ENCODE peak calls at places on chromosomes 2 and 18, in seven cellular contexts. Q is brain microvascular endothelial cell, B is IMR-90, O is suprapubic skin, U is aorta, E is GM23338, S is upper lobe of right lung. W is an unnamed sample.

GRCh38 chr2:45585267-45585861 is 25.7 kb downstream of the SRBD1 start:
- DNase-seq in E (peak), B (peak), S (no peak), Q (peak), O (no peak), U (no peak), W (peak)

GRCh38 chr18:58354791-58355190 is 274.1 kb downstream of the ALPK2 start:
- DNase-seq in E (peak), B (no peak), U (no peak), Q (no peak), O (no peak), S (no peak), W (no peak)

GRCh38 chr18:79092869-79093268 is 23.7 kb downstream of the ATP9B start:
- DNase-seq in S (no peak), U (no peak), Q (no peak), E (no peak), B (no peak), O (no peak), W (no peak)

GRCh38 chr2:147096671-147097070 is 748.2 kb upstream of the ACVR2A start:
- DNase-seq in E (no peak), S (no peak), B (no peak), O (no peak), U (no peak), Q (no peak), W (no peak)

GRCh38 chr18:5295981-5296705 is 617 bp upstream of the ZBTB14 start:
- DNase-seq in S (peak), O (peak), B (peak), U (peak), E (peak), Q (peak), W (peak)

GRCh38 chr2:219737270-219737691 is 109.9 kb downstream of the SLC4A3 start:
- DNase-seq in O (no peak), Q (peak), E (peak), S (no peak), U (no peak), B (peak), W (no peak)

GRCh38 chr2:165469417-165469816 is at the start of gene CSRNP3:
- DNase-seq in E (peak), U (no peak), B (peak), S (no peak), Q (peak), O (no peak), W (no peak)

GRCh38 chr18:44180683-44181082 is 500.0 kb upstream of the SETBP1 start:
- DNase-seq in U (no peak), O (no peak), Q (peak), B (peak), S (no peak), E (no peak), W (no peak)

GRCh38 chr2:214320211-214320610 is 90.6 kb upstream of the VWC2L start:
- DNase-seq in O (no peak), U (no peak), S (no peak), Q (no peak), B (no peak), E (no peak), W (no peak)

GRCh38 chr18:12659904-12660605 is 2.1 kb upstream of the SPIRE1 start:
- DNase-seq in E (peak), Q (peak), S (no peak), B (peak), U (no peak), O (no peak), W (peak)

GRCh38 chr2:218023636-218024035 is 20.8 kb upstream of the TNS1 start:
- DNase-seq in U (peak), S (peak), B (no peak), Q (no peak), O (peak), E (no peak), W (no peak)

GRCh38 chr2:28593356-28593755 is 97.5 kb downstream of the PLB1 start:
- DNase-seq in O (no peak), S (peak), B (no peak), Q (no peak), E (no peak), U (peak), W (no peak)

GRCh38 chr2:131104487-131105155 is 515 bp upstream of the PLEKHB2 start:
- DNase-seq in S (peak), E (peak), Q (peak), U (no peak), B (peak), O (peak), W (peak)

GRCh38 chr2:2662037-2662846 is 331.2 kb upstream of the MYT1L start:
- DNase-seq in U (no peak), E (no peak), B (peak), O (no peak), S (no peak), Q (no peak), W (no peak)

GRCh38 chr2:61834893-61835292 is 19.0 kb downstream of the FAM161A start:
- DNase-seq in U (no peak), Q (no peak), E (no peak), S (no peak), O (no peak), B (peak), W (no peak)

GRCh38 chr2:58973831-58974281 is 732.7 kb upstream of the FANCL start:
- DNase-seq in U (no peak), B (no peak), O (no peak), S (no peak), Q (no peak), E (peak), W (no peak)

GRCh38 chr2:201852462-201852861 is 46.1 kb downstream of the CDK15 start:
- DNase-seq in S (no peak), B (no peak), U (no peak), O (no peak), E (no peak), Q (no peak), W (no peak)

GRCh38 chr18:58942486-58942885 is 77.8 kb downstream of the ZNF532 start:
- DNase-seq in U (no peak), E (no peak), B (no peak), O (no peak), Q (no peak), S (no peak), W (no peak)

GRCh38 chr2:128894896-128895295 is 576.2 kb upstream of the HS6ST1 start:
- DNase-seq in S (no peak), Q (no peak), E (no peak), U (no peak), O (no peak), B (no peak), W (no peak)

GRCh38 chr2:655626-656025 is 21.6 kb downstream of the TMEM18 start:
- DNase-seq in U (no peak), E (no peak), S (no peak), B (peak), O (peak), Q (peak), W (no peak)

GRCh38 chr2:16189019-16189850 is 248.9 kb downstream of the MYCN start:
- DNase-seq in U (no peak), Q (no peak), O (no peak), S (no peak), E (no peak), B (no peak), W (no peak)

GRCh38 chr18:12076424-12077140 is 17.1 kb upstream of the ANKRD62 start:
- DNase-seq in U (peak), S (peak), Q (no peak), E (peak), O (no peak), B (peak), W (no peak)

GRCh38 chr2:48170281-48170680 is 264.0 kb upstream of the FBXO11 start:
- DNase-seq in B (peak), U (no peak), Q (no peak), S (no peak), O (no peak), E (no peak), W (no peak)

GRCh38 chr2:134460583-134460998 is 206.7 kb downstream of the MGAT5 start:
- DNase-seq in Q (peak), U (no peak), S (peak), O (peak), B (peak), E (peak), W (no peak)

GRCh38 chr2:48852938-48853337 is 97.4 kb upstream of the LHCGR start:
- DNase-seq in S (no peak), E (no peak), O (no peak), U (no peak), B (peak), Q (no peak), W (no peak)

GRCh38 chr18:48300463-48300961 is 108.7 kb downstream of the ZBTB7C start:
- DNase-seq in E (peak), B (no peak), Q (no peak), S (peak), O (peak), U (peak), W (no peak)

GRCh38 chr2:64319930-64320329 is 134.0 kb upstream of the LGALSL start:
- DNase-seq in B (no peak), Q (no peak), E (no peak), S (no peak), O (no peak), U (no peak), W (no peak)
- H3K4me3 ChIP-seq in B (no peak), Q (no peak), E (no peak), S (no peak), O (no peak), U (no peak), W (no peak)

GRCh38 chr2:166518634-166519390 is 24.8 kb upstream of the SCN7A start:
- DNase-seq in U (no peak), Q (no peak), B (peak), S (no peak), E (no peak), O (no peak), W (no peak)
- H3K27ac ChIP-seq in U (no peak), Q (no peak), B (no peak), S (no peak), E (no peak), O (no peak), W (no peak)

GRCh38 chr2:30448308-30448707 is 1.3 kb downstream of the LCLAT1 start:
- DNase-seq in O (no peak), E (no peak), B (no peak), Q (no peak), U (no peak), S (no peak), W (no peak)
- H3K4me3 ChIP-seq in O (peak), E (peak), B (peak), Q (no peak), U (peak), S (peak), W (no peak)

DNA sequence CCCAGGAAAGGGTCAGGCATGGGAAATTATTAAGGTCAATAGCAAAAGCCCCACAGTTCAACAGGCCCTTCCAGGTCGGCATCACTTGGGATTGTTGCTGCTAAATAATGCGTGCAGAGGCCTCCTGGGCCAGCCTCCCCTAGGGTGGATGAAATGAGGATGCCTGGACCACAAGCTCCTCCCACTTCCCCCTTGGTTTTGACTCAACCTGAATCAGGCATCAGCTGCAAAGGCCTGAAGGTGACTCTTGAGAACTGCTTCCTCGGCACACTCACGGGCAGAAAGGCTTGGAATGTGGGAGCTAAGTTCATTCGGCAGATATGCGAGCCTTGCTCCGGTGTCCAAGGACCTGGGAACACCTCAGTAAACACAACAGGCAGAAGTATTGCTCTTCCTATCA is 69.3 kb downstream of the MBP start:
- DNase-seq in E (peak), O (no peak), B (peak), S (no peak), Q (peak), U (no peak), W (no peak)
- H3K27ac ChIP-seq in E (peak), O (peak), B (no peak), S (peak), Q (peak), U (no peak), W (peak)

GRCh38 chr2:196200557-196200956 is 29.2 kb upstream of the STK17B start:
- DNase-seq in B (no peak), O (no peak), S (no peak), Q (no peak), U (no peak), E (no peak), W (no peak)

GRCh38 chr2:196195758-196196157 is 24.4 kb upstream of the STK17B start:
- DNase-seq in O (no peak), E (no peak), S (no peak), U (no peak), Q (no peak), B (no peak), W (no peak)

GRCh38 chr2:196191541-196191940 is 20.2 kb upstream of the STK17B start:
- DNase-seq in S (no peak), Q (no peak), U (no peak), O (no peak), E (no peak), B (no peak), W (no peak)

DNA sequence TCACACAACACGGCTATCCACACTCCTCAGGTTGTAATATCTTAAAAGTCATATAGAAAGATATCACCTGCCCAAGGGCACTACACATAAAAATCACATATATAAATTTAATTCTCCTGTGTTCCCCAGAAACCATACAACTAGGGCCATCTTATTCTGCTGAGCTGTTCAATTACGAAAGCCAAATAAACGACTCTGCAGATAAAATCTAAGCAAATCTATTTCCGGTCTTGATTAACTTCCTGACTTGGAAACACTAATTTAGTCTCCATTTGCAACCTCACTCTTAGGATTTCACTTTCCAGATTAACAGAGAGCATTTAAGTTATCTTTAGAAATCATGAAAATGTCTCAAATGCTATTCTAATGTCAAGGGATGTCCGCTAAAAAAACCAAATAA is 23.9 kb upstream of the STK17B start:
- DNase-seq in O (no peak), U (no peak), E (no peak), Q (no peak), B (no peak), S (no peak), W (no peak)
- H3K4me3 ChIP-seq in O (no peak), U (no peak), E (no peak), Q (no peak), B (no peak), S (no peak), W (no peak)